ENCODE peak calls at places on chromosome 3, in five cellular contexts. K is C1 segment of cervical spinal cord; R is stimulated activated CD8-positive, alpha-beta memory T cell treated with anti-CD3 and anti-CD28 coated beads, Interleukin-7, amount 100 ng/mL, for 1 hour; M is EL; I is heart right ventricle. L is an unnamed sample.

GRCh38 chr3:168977696-168978374 is 685.7 kb downstream of the MECOM start:
- DNase-seq in K (no peak), R (no peak), M (no peak), I (no peak), L (no peak)

GRCh38 chr3:58471025-58471887 is 20.6 kb upstream of the KCTD6 start:
- DNase-seq in K (no peak), R (no peak), M (peak), I (no peak), L (peak)

GRCh38 chr3:87595798-87596197 is 319.4 kb upstream of the POU1F1 start:
- DNase-seq in K (no peak), R (no peak), M (no peak), I (no peak), L (no peak)

GRCh38 chr3:45929042-45929679 is 14.1 kb upstream of the CXCR6 start:
- DNase-seq in K (no peak), R (peak), M (peak), I (no peak), L (no peak)

GRCh38 chr3:105353485-105354161 is 13.1 kb upstream of the ALCAM start:
- DNase-seq in K (no peak), R (no peak), M (peak), I (no peak), L (no peak)

GRCh38 chr3:79497447-79498111 is 270.2 kb downstream of the ROBO1 start:
- DNase-seq in K (no peak), R (no peak), M (peak), I (no peak), L (no peak)

GRCh38 chr3:124763644-124764358 is 33.5 kb downstream of the UMPS start:
- DNase-seq in K (no peak), R (no peak), M (no peak), I (no peak), L (no peak)

GRCh38 chr3:45199837-45200648 is 26.0 kb downstream of the TMEM158 start:
- DNase-seq in K (no peak), R (no peak), M (peak), I (no peak), L (no peak)

GRCh38 chr3:97884724-97885123 is 62.9 kb downstream of the CRYBG3 start:
- DNase-seq in K (no peak), R (no peak), M (no peak), I (no peak), L (no peak)

GRCh38 chr3:87167634-87168456 is 59.3 kb upstream of the CHMP2B start:
- DNase-seq in K (no peak), R (no peak), M (peak), I (no peak), L (no peak)

GRCh38 chr3:151101270-151101954 is 15.9 kb downstream of the MED12L start:
- DNase-seq in K (no peak), R (no peak), M (no peak), I (no peak), L (no peak)

GRCh38 chr3:189096092-189096491 is 75.7 kb upstream of the TPRG1 start:
- DNase-seq in K (no peak), R (no peak), M (no peak), I (no peak), L (no peak)

GRCh38 chr3:48338635-48339034 is 5.2 kb upstream of the SPINK8 start:
- DNase-seq in K (no peak), R (no peak), M (no peak), I (no peak), L (no peak)

GRCh38 chr3:124607163-124607562 is 123.1 kb upstream of the UMPS start:
- DNase-seq in K (no peak), R (no peak), M (peak), I (no peak), L (no peak)

GRCh38 chr3:142935963-142936362 is 27.5 kb downstream of the PAQR9 start:
- DNase-seq in K (no peak), R (no peak), M (no peak), I (no peak), L (peak)

GRCh38 chr3:99071096-99071495 is 169.6 kb upstream of the DCBLD2 start:
- DNase-seq in K (no peak), R (no peak), M (no peak), I (no peak), L (no peak)

GRCh38 chr3:54358969-54359648 is 236.8 kb downstream of the CACNA2D3 start:
- DNase-seq in K (no peak), R (no peak), M (no peak), I (peak), L (peak)

GRCh38 chr3:46558184-46559029 is 7.7 kb downstream of the LRRC2 start:
- DNase-seq in K (no peak), R (peak), M (peak), I (peak), L (peak)

GRCh38 chr3:47337656-47338055 is 43.2 kb upstream of the PTPN23 start:
- DNase-seq in K (no peak), R (no peak), M (no peak), I (no peak), L (no peak)

GRCh38 chr3:138497021-138497420 is 62.6 kb downstream of the ESYT3 start:
- DNase-seq in K (no peak), R (no peak), M (no peak), I (no peak), L (no peak)

GRCh38 chr3:192063570-192063969 is 602.6 kb downstream of the PYDC2 start:
- DNase-seq in K (no peak), R (no peak), M (peak), I (peak), L (no peak)

GRCh38 chr3:56763233-56763632 is 38.5 kb downstream of the ARHGEF3 start:
- DNase-seq in K (no peak), R (no peak), M (no peak), I (no peak), L (no peak)

GRCh38 chr3:9600597-9600996 is 47.0 kb upstream of the LHFPL4 start:
- DNase-seq in K (no peak), R (no peak), M (no peak), I (peak), L (no peak)

GRCh38 chr3:54188176-54188791 is 65.9 kb downstream of the CACNA2D3 start:
- DNase-seq in K (no peak), R (no peak), M (peak), I (no peak), L (peak)

GRCh38 chr3:165903885-165904284 is 66.7 kb upstream of the BCHE start:
- DNase-seq in K (no peak), R (no peak), M (no peak), I (no peak), L (no peak)

GRCh38 chr3:72329354-72329753 is 518.9 kb downstream of the SHQ1 start:
- DNase-seq in K (peak), R (no peak), M (no peak), I (peak), L (no peak)

GRCh38 chr3:107116251-107116650 is 261.0 kb upstream of the CCDC54 start:
- DNase-seq in K (no peak), R (no peak), M (no peak), I (no peak), L (no peak)

L was measured in right lobe of liver.